ENCODE peak calls at places on chromosomes 13 and 19, in six cellular contexts. P is H1, U is SK-N-SH, J is K562, W is HepG2, H is GM12878. R is an unnamed sample.

GRCh38 chr13:79423801-79424642 is 18.0 kb upstream of the RBM26 start:
- DNase-seq in P (no peak), W (peak; percentile 29), H (no peak), J (peak; percentile 18), U (peak; percentile 45), R (peak; percentile 26)

GRCh38 chr13:43085545-43085944 is 62.2 kb downstream of the DNAJC15 start:
- DNase-seq in U (peak; percentile 17), W (no peak), H (no peak), J (peak; percentile 3), P (no peak), R (no peak)

GRCh38 chr13:111323549-111323948 is 3.1 kb downstream of the TEX29 start:
- DNase-seq in W (no peak), U (no peak), P (no peak), H (no peak), J (no peak), R (no peak)

GRCh38 chr13:43908156-43909126 is 28.7 kb downstream of the LACC1 start:
- DNase-seq in U (peak; percentile 36), W (peak; percentile 20), P (no peak), J (no peak), H (no peak), R (no peak)

GRCh38 chr13:113881614-113882265 is 17.9 kb upstream of the GAS6 start:
- DNase-seq in J (no peak), H (no peak), U (no peak), P (no peak), W (no peak), R (no peak)

GRCh38 chr19:3683866-3684816 is 16.1 kb downstream of the PIP5K1C start:
- DNase-seq in H (no peak), J (peak; percentile 79), U (no peak), P (no peak), W (no peak), R (no peak)

GRCh38 chr13:32264407-32264806 is 50.8 kb downstream of the ZAR1L start:
- DNase-seq in P (no peak), J (no peak), U (no peak), H (no peak), W (no peak), R (no peak)

GRCh38 chr19:16136185-16137067 is 7.1 kb upstream of the HSH2D start:
- DNase-seq in H (no peak), P (no peak), W (no peak), J (no peak), U (no peak), R (no peak)

GRCh38 chr19:9075064-9075964 is 11.5 kb upstream of the OR1M1 start:
- DNase-seq in U (peak; percentile 30), W (peak; percentile 65), J (peak; percentile 96), P (peak; percentile 71), H (no peak), R (no peak)

GRCh38 chr19:35109395-35110112 is 6.1 kb upstream of the FXYD3 start:
- DNase-seq in P (no peak), H (no peak), J (no peak), W (no peak), U (no peak), R (no peak)

GRCh38 chr13:36154567-36155231 is 23.5 kb upstream of the DCLK1 start:
- DNase-seq in P (no peak), W (no peak), H (no peak), U (peak; percentile 62), J (no peak), R (no peak)

GRCh38 chr13:60623131-60623530 is 226.1 kb downstream of the TDRD3 start:
- DNase-seq in H (no peak), J (no peak), W (no peak), P (no peak), U (no peak), R (no peak)

GRCh38 chr13:111217661-111218060 is 102.6 kb downstream of the ARHGEF7 start:
- DNase-seq in P (no peak), J (no peak), H (no peak), W (no peak), U (no peak), R (no peak)

GRCh38 chr19:53333071-53333465 is 481 bp upstream of the ZNF845 start:
- DNase-seq in J (no peak), U (peak; percentile 61), H (no peak), P (no peak), W (no peak), R (peak; percentile 11)

GRCh38 chr13:95237310-95237870 is 63.9 kb downstream of the ABCC4 start:
- DNase-seq in P (no peak), U (no peak), J (no peak), W (no peak), H (no peak), R (no peak)

GRCh38 chr13:42486711-42487198 is 87.2 kb upstream of the TNFSF11 start:
- DNase-seq in J (no peak), U (no peak), P (no peak), W (no peak), H (no peak), R (no peak)

GRCh38 chr13:94617389-94618000 is 15.8 kb downstream of the GPR180 start:
- DNase-seq in P (no peak), J (no peak), W (peak; percentile 21), H (no peak), U (peak; percentile 32), R (peak; percentile 36)

GRCh38 chr19:1848399-1849131 is at the start of gene REXO1:
- DNase-seq in J (peak; percentile 90), P (peak; percentile 84), H (peak; percentile 72), U (peak; percentile 97), W (peak; percentile 89), R (peak; percentile 81)

GRCh38 chr19:1847348-1847683 is 967 bp downstream of the REXO1 start:
- DNase-seq in J (no peak), H (no peak), W (no peak), U (no peak), P (no peak), R (no peak)

GRCh38 chr19:1849132-1849474 is 820 bp upstream of the REXO1 start:
- DNase-seq in H (no peak), W (no peak), P (no peak), U (no peak), J (no peak), R (no peak)

GRCh38 chr19:1846517-1847205 is 1.6 kb downstream of the REXO1 start:
- DNase-seq in W (no peak), P (no peak), J (no peak), U (no peak), H (no peak), R (no peak)

GRCh38 chr19:1847684-1848398 is 442 bp downstream of the REXO1 start:
- DNase-seq in H (no peak), U (peak; percentile 73), P (no peak), W (peak; percentile 75), J (peak; percentile 56), R (peak; percentile 46)
- TF ChIP-seq GABPA in H (no peak), U (no peak), P (no peak), W (no peak), J (peak; percentile 82), R (no peak)

DNA sequence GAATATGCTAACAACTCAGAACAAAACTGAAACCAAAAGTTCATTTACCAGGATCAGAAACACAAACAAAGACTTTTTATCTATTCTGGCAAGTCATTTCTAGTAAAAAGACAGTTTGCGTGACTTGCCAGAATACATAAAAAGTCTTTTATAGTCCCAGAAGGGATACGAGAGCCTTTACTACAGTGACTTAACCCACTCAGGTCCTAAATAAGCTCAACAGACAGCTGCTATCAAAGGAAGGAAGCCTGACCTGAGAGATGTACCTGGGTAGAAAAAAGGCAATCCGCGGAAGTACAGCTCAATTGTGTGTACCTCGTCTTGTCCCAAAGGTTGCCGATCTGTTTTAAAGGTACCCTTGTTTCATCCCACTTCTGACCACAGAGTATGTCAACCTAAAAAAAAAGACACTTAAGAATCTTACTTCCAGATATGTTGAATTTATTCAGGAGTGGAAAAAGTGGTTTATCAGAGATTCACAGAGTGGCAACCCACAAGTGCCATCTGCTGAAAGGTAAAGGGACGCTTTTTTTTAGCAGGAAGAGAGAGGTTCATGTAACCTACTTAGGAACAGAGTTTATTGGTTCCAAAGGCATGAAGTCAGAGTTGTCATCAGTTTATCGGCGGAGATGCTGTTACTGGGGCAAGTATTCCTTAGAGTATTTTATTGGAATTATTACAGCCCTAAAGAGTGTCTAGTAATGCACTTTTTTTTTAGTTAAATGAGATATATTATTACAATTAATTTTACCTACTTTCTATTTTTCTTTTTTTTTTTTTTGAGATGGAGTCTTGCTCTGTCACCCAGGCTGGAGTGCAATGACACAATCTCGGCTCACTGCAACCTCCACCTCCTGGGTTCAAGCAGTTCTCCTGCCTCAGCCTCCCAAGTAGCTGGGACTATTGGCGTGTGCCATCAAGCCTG is 69.7 kb upstream of the C1QTNF9B start:
- DNase-seq in U (no peak), H (peak; percentile 51), W (no peak), J (no peak), P (no peak), R (no peak)
- H3K4me3 ChIP-seq in U (no peak overlapping the region), H (no peak overlapping the region), W (no peak overlapping the region), J (no peak overlapping the region), P (no peak overlapping the region), R (no peak overlapping the region)

GRCh38 chr19:48646912-48647216 is 877 bp upstream of the CA11 start:
- DNase-seq in U (no peak), J (no peak), H (no peak), W (no peak), P (no peak), R (no peak)
- TF ChIP-seq GABPA in U (no peak), J (no peak), H (no peak), W (no peak), P (no peak), R (no peak)

DNA sequence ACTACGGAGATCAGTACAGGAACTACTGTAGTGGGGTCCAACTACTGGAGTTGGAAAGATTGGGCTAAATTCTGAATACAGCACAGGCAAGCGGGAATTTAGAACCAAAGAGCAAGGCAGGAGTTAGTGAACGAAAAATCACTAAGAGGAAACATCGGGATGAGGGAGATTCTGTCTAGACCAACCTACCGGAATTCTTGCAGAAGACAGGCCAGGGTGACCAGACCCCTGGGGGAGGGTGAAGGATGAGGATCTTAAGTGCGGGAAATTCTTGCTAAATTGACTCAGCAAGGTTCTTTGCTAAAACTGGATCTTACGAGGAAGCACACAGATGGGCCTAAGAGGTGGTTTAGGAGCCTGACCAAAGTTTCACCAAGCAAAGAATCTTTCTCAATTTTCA is 13.2 kb upstream of the PSPC1 start:
- DNase-seq in W (no peak), P (no peak), U (no peak), J (no peak), H (no peak), R (peak; percentile 34)
- H3K4me3 ChIP-seq in W (no peak overlapping the region), P (no peak overlapping the region), U (no peak overlapping the region), J (no peak overlapping the region), H (no peak overlapping the region), R (no peak overlapping the region)

DNA sequence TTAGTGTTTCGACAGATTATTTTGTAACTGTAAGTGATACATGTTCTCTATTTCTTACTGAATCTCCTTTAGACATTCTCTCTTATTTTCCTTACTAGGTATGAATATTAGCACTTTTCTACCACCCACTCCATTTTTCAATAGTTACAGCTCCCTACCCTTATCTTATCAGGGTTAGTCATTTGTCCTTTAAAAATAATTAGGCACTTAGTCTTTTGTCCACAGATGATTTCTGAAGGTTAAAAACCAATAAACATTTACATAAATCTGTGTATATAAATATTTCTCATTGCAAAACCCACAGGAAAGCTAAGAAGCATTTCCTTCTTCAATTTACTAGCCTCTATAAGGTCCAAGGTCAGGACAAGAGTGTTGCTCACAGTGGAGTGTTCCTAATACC is 624.1 kb upstream of the MIR17HG start:
- DNase-seq in H (no peak), J (no peak), P (no peak), U (no peak), W (no peak), R (no peak)
- TF ChIP-seq GABPA in H (no peak), J (no peak), P (no peak), U (no peak), W (no peak), R (no peak)

GRCh38 chr13:97281028-97281427 is 58.9 kb downstream of the MBNL2 start:
- DNase-seq in J (no peak), W (no peak), U (no peak), P (no peak), H (no peak), R (no peak)
- H3K4me3 ChIP-seq in J (no peak overlapping the region), W (no peak overlapping the region), U (no peak overlapping the region), P (no peak overlapping the region), H (no peak overlapping the region), R (no peak overlapping the region)